ENCODE peak calls at places on chromosomes 2 and 18, in five cellular contexts. D is heart left ventricle; A is CD4-positive, alpha-beta T cell; B is NCI-H2081; K is activated CD4-positive, alpha-beta T cell treated with anti-CD3 and anti-CD28 coated beads for 24 hours. E is an unnamed sample.

GRCh38 chr2:74491671-74492544 is 7.5 kb downstream of the LBX2 start:
- DNase-seq in D (no peak), A (no peak), B (no peak), K (no peak), E (no peak)

GRCh38 chr2:170141865-170142264 is 36.1 kb upstream of the MYO3B start:
- DNase-seq in D (no peak), A (no peak), B (no peak), K (no peak), E (no peak)

GRCh38 chr18:34965108-34965507 is 76.1 kb upstream of the MAPRE2 start:
- DNase-seq in D (no peak), A (no peak), B (no peak), K (no peak), E (no peak)

GRCh38 chr2:127864877-127865276 is 6.9 kb upstream of the POLR2D start:
- DNase-seq in D (no peak), A (no peak), B (no peak), K (no peak), E (no peak)

GRCh38 chr18:75261430-75262223 is 51.0 kb downstream of the TSHZ1 start:
- DNase-seq in D (no peak), A (no peak), B (no peak), K (no peak), E (no peak)

GRCh38 chr18:79717555-79718074 is 38.0 kb downstream of the CTDP1 start:
- DNase-seq in D (no peak), A (no peak), B (no peak), K (no peak), E (no peak)

GRCh38 chr2:60808330-60808801 is 52.3 kb downstream of the PAPOLG start:
- DNase-seq in D (no peak), A (no peak), B (no peak), K (no peak), E (no peak)

GRCh38 chr2:41784496-41784895 is 263.3 kb upstream of the PKDCC start:
- DNase-seq in D (no peak), A (no peak), B (no peak), K (no peak), E (no peak)

GRCh38 chr2:70995227-70995729 is 605 bp upstream of the TEX261 start:
- DNase-seq in D (no peak), A (peak; percentile 46), B (peak; percentile 33), K (no peak), E (peak; percentile 33)

GRCh38 chr18:79940814-79941472 is 10.5 kb downstream of the SLC66A2 start:
- DNase-seq in D (no peak), A (no peak), B (no peak), K (no peak), E (no peak)

GRCh38 chr2:112272669-112273068 is 2.7 kb upstream of the ZC3H6 start:
- DNase-seq in D (no peak), A (no peak), B (no peak), K (no peak), E (no peak)

GRCh38 chr2:152330235-152330866 is 4.6 kb upstream of the FMNL2 start:
- DNase-seq in D (no peak), A (no peak), B (no peak), K (no peak), E (no peak)

GRCh38 chr2:132670961-132671781 is 1.2 kb upstream of the LYPD1 start:
- DNase-seq in D (no peak), A (no peak), B (no peak), K (no peak), E (no peak)

GRCh38 chr2:241759091-241759807 is 17.4 kb upstream of the GAL3ST2 start:
- DNase-seq in D (no peak), A (no peak), B (no peak), K (no peak), E (no peak)

GRCh38 chr18:21389283-21389682 is 147.3 kb downstream of the GREB1L start:
- DNase-seq in D (no peak), A (no peak), B (no peak), K (no peak), E (no peak)

GRCh38 chr2:237184192-237184922 is 98.7 kb downstream of the COPS8 start:
- DNase-seq in D (no peak), A (no peak), B (no peak), K (no peak), E (no peak)

GRCh38 chr18:63476666-63477065 is at the start of gene SERPINB5:
- DNase-seq in D (no peak), A (no peak), B (peak; percentile 4), K (no peak), E (no peak)